ENCODE peak calls at places on chromosome 2, in ten cellular contexts. One of them, this sample, is unnamed.

GRCh38 chr2:219126555-219126954 is 34.1 kb downstream of the NHEJ1 start:
- DNase-seq in upper lobe of left lung: peak
- DNase-seq in activated CD4-positive, alpha-beta T cell treated with anti-CD3 and anti-CD28 coated beads, Interleukin-2, amount 50 U/mL, for 48 hours: no peak
- DNase-seq in effector CD4-positive, alpha-beta T cell: no peak
- DNase-seq in Peyer's patch: no peak
- DNase-seq in M059J: no peak
- DNase-seq in fibroblast of lung: no peak
- DNase-seq in HAP-1: no peak
- DNase-seq in substantia nigra: no peak
- DNase-seq in activated CD4-positive, alpha-beta memory T cell treated with anti-CD3 and anti-CD28 coated beads for 36 hours: no peak
- DNase-seq in this sample: no peak

GRCh38 chr2:1736045-1736444 is 8.3 kb downstream of the PXDN start:
- DNase-seq in upper lobe of left lung: no peak
- DNase-seq in activated CD4-positive, alpha-beta T cell treated with anti-CD3 and anti-CD28 coated beads, Interleukin-2, amount 50 U/mL, for 48 hours: no peak
- DNase-seq in effector CD4-positive, alpha-beta T cell: no peak
- DNase-seq in M059J: peak
- DNase-seq in Peyer's patch: no peak
- DNase-seq in activated CD4-positive, alpha-beta memory T cell treated with anti-CD3 and anti-CD28 coated beads for 36 hours: no peak
- DNase-seq in substantia nigra: no peak
- DNase-seq in HAP-1: no peak
- DNase-seq in fibroblast of lung: peak
- DNase-seq in this sample: no peak

GRCh38 chr2:171564463-171564862 is 42.2 kb downstream of the CYBRD1 start:
- DNase-seq in upper lobe of left lung: no peak
- DNase-seq in fibroblast of lung: no peak
- DNase-seq in substantia nigra: no peak
- DNase-seq in Peyer's patch: no peak
- DNase-seq in effector CD4-positive, alpha-beta T cell: no peak
- DNase-seq in HAP-1: no peak
- DNase-seq in activated CD4-positive, alpha-beta memory T cell treated with anti-CD3 and anti-CD28 coated beads for 36 hours: no peak
- DNase-seq in activated CD4-positive, alpha-beta T cell treated with anti-CD3 and anti-CD28 coated beads, Interleukin-2, amount 50 U/mL, for 48 hours: no peak
- DNase-seq in M059J: no peak
- DNase-seq in this sample: peak

GRCh38 chr2:36270758-36271157 is 84.8 kb upstream of the CRIM1 start:
- DNase-seq in activated CD4-positive, alpha-beta T cell treated with anti-CD3 and anti-CD28 coated beads, Interleukin-2, amount 50 U/mL, for 48 hours: no peak
- DNase-seq in fibroblast of lung: no peak
- DNase-seq in upper lobe of left lung: no peak
- DNase-seq in substantia nigra: no peak
- DNase-seq in Peyer's patch: no peak
- DNase-seq in HAP-1: no peak
- DNase-seq in effector CD4-positive, alpha-beta T cell: no peak
- DNase-seq in M059J: no peak
- DNase-seq in activated CD4-positive, alpha-beta memory T cell treated with anti-CD3 and anti-CD28 coated beads for 36 hours: no peak
- DNase-seq in this sample: no peak

GRCh38 chr2:114252713-114253112 is 189.7 kb upstream of the DPP10 start:
- DNase-seq in activated CD4-positive, alpha-beta memory T cell treated with anti-CD3 and anti-CD28 coated beads for 36 hours: no peak
- DNase-seq in upper lobe of left lung: no peak
- DNase-seq in effector CD4-positive, alpha-beta T cell: no peak
- DNase-seq in Peyer's patch: no peak
- DNase-seq in HAP-1: no peak
- DNase-seq in activated CD4-positive, alpha-beta T cell treated with anti-CD3 and anti-CD28 coated beads, Interleukin-2, amount 50 U/mL, for 48 hours: no peak
- DNase-seq in fibroblast of lung: no peak
- DNase-seq in substantia nigra: no peak
- DNase-seq in M059J: no peak
- DNase-seq in this sample: no peak

GRCh38 chr2:216057688-216058193 is 23.9 kb downstream of the PECR start:
- DNase-seq in fibroblast of lung: peak
- DNase-seq in HAP-1: no peak
- DNase-seq in activated CD4-positive, alpha-beta memory T cell treated with anti-CD3 and anti-CD28 coated beads for 36 hours: peak
- DNase-seq in M059J: peak
- DNase-seq in activated CD4-positive, alpha-beta T cell treated with anti-CD3 and anti-CD28 coated beads, Interleukin-2, amount 50 U/mL, for 48 hours: peak
- DNase-seq in Peyer's patch: peak
- DNase-seq in upper lobe of left lung: peak
- DNase-seq in substantia nigra: no peak
- DNase-seq in effector CD4-positive, alpha-beta T cell: peak
- DNase-seq in this sample: no peak

GRCh38 chr2:189082576-189082975 is 97.0 kb downstream of the COL5A2 start:
- DNase-seq in Peyer's patch: no peak
- DNase-seq in activated CD4-positive, alpha-beta memory T cell treated with anti-CD3 and anti-CD28 coated beads for 36 hours: no peak
- DNase-seq in upper lobe of left lung: no peak
- DNase-seq in activated CD4-positive, alpha-beta T cell treated with anti-CD3 and anti-CD28 coated beads, Interleukin-2, amount 50 U/mL, for 48 hours: no peak
- DNase-seq in fibroblast of lung: peak
- DNase-seq in HAP-1: no peak
- DNase-seq in effector CD4-positive, alpha-beta T cell: no peak
- DNase-seq in M059J: no peak
- DNase-seq in substantia nigra: no peak
- DNase-seq in this sample: no peak

GRCh38 chr2:131010566-131010965 is 82.7 kb downstream of the FAM168B start:
- DNase-seq in fibroblast of lung: no peak
- DNase-seq in effector CD4-positive, alpha-beta T cell: no peak
- DNase-seq in M059J: no peak
- DNase-seq in upper lobe of left lung: no peak
- DNase-seq in activated CD4-positive, alpha-beta memory T cell treated with anti-CD3 and anti-CD28 coated beads for 36 hours: no peak
- DNase-seq in Peyer's patch: no peak
- DNase-seq in substantia nigra: no peak
- DNase-seq in HAP-1: no peak
- DNase-seq in activated CD4-positive, alpha-beta T cell treated with anti-CD3 and anti-CD28 coated beads, Interleukin-2, amount 50 U/mL, for 48 hours: no peak
- DNase-seq in this sample: no peak

GRCh38 chr2:229344151-229344551 is 73.1 kb upstream of the PID1 start:
- DNase-seq in substantia nigra: no peak
- DNase-seq in effector CD4-positive, alpha-beta T cell: no peak
- DNase-seq in activated CD4-positive, alpha-beta memory T cell treated with anti-CD3 and anti-CD28 coated beads for 36 hours: no peak
- DNase-seq in M059J: peak
- DNase-seq in Peyer's patch: no peak
- DNase-seq in HAP-1: no peak
- DNase-seq in upper lobe of left lung: no peak
- DNase-seq in fibroblast of lung: peak
- DNase-seq in activated CD4-positive, alpha-beta T cell treated with anti-CD3 and anti-CD28 coated beads, Interleukin-2, amount 50 U/mL, for 48 hours: no peak
- DNase-seq in this sample: peak

GRCh38 chr2:3641841-3642421 is 16.1 kb upstream of the ALLC start:
- DNase-seq in effector CD4-positive, alpha-beta T cell: no peak
- DNase-seq in Peyer's patch: peak
- DNase-seq in HAP-1: no peak
- DNase-seq in upper lobe of left lung: no peak
- DNase-seq in substantia nigra: no peak
- DNase-seq in activated CD4-positive, alpha-beta T cell treated with anti-CD3 and anti-CD28 coated beads, Interleukin-2, amount 50 U/mL, for 48 hours: no peak
- DNase-seq in fibroblast of lung: no peak
- DNase-seq in activated CD4-positive, alpha-beta memory T cell treated with anti-CD3 and anti-CD28 coated beads for 36 hours: no peak
- DNase-seq in M059J: no peak
- DNase-seq in this sample: no peak

GRCh38 chr2:62199392-62200125 is 3.6 kb downstream of the B3GNT2 start:
- DNase-seq in M059J: no peak
- DNase-seq in substantia nigra: no peak
- DNase-seq in activated CD4-positive, alpha-beta memory T cell treated with anti-CD3 and anti-CD28 coated beads for 36 hours: no peak
- DNase-seq in effector CD4-positive, alpha-beta T cell: no peak
- DNase-seq in HAP-1: no peak
- DNase-seq in fibroblast of lung: no peak
- DNase-seq in Peyer's patch: no peak
- DNase-seq in upper lobe of left lung: no peak
- DNase-seq in activated CD4-positive, alpha-beta T cell treated with anti-CD3 and anti-CD28 coated beads, Interleukin-2, amount 50 U/mL, for 48 hours: no peak
- DNase-seq in this sample: no peak

GRCh38 chr2:110785439-110785838 is 53.1 kb downstream of the ACOXL start:
- DNase-seq in M059J: no peak
- DNase-seq in HAP-1: no peak
- DNase-seq in fibroblast of lung: no peak
- DNase-seq in activated CD4-positive, alpha-beta memory T cell treated with anti-CD3 and anti-CD28 coated beads for 36 hours: no peak
- DNase-seq in activated CD4-positive, alpha-beta T cell treated with anti-CD3 and anti-CD28 coated beads, Interleukin-2, amount 50 U/mL, for 48 hours: no peak
- DNase-seq in substantia nigra: no peak
- DNase-seq in Peyer's patch: no peak
- DNase-seq in upper lobe of left lung: no peak
- DNase-seq in effector CD4-positive, alpha-beta T cell: no peak
- DNase-seq in this sample: no peak

GRCh38 chr2:143575340-143575739 is 446.1 kb downstream of the ARHGAP15 start:
- DNase-seq in activated CD4-positive, alpha-beta memory T cell treated with anti-CD3 and anti-CD28 coated beads for 36 hours: no peak
- DNase-seq in Peyer's patch: no peak
- DNase-seq in upper lobe of left lung: no peak
- DNase-seq in fibroblast of lung: no peak
- DNase-seq in M059J: no peak
- DNase-seq in substantia nigra: no peak
- DNase-seq in activated CD4-positive, alpha-beta T cell treated with anti-CD3 and anti-CD28 coated beads, Interleukin-2, amount 50 U/mL, for 48 hours: no peak
- DNase-seq in HAP-1: peak
- DNase-seq in effector CD4-positive, alpha-beta T cell: no peak
- DNase-seq in this sample: peak

GRCh38 chr2:84458436-84459027 is 548 bp downstream of the SUCLG1 start:
- DNase-seq in activated CD4-positive, alpha-beta memory T cell treated with anti-CD3 and anti-CD28 coated beads for 36 hours: peak
- DNase-seq in effector CD4-positive, alpha-beta T cell: peak
- DNase-seq in fibroblast of lung: no peak
- DNase-seq in substantia nigra: no peak
- DNase-seq in upper lobe of left lung: peak
- DNase-seq in activated CD4-positive, alpha-beta T cell treated with anti-CD3 and anti-CD28 coated beads, Interleukin-2, amount 50 U/mL, for 48 hours: peak
- DNase-seq in M059J: peak
- DNase-seq in HAP-1: peak
- DNase-seq in Peyer's patch: peak
- DNase-seq in this sample: no peak

GRCh38 chr2:206482123-206482522 is 38.8 kb downstream of the ADAM23 start:
- DNase-seq in effector CD4-positive, alpha-beta T cell: no peak
- DNase-seq in substantia nigra: no peak
- DNase-seq in fibroblast of lung: peak
- DNase-seq in M059J: no peak
- DNase-seq in HAP-1: no peak
- DNase-seq in Peyer's patch: no peak
- DNase-seq in upper lobe of left lung: no peak
- DNase-seq in activated CD4-positive, alpha-beta memory T cell treated with anti-CD3 and anti-CD28 coated beads for 36 hours: no peak
- DNase-seq in activated CD4-positive, alpha-beta T cell treated with anti-CD3 and anti-CD28 coated beads, Interleukin-2, amount 50 U/mL, for 48 hours: no peak
- DNase-seq in this sample: peak

GRCh38 chr2:172556284-172557033 is 569 bp downstream of the PDK1 start:
- DNase-seq in activated CD4-positive, alpha-beta memory T cell treated with anti-CD3 and anti-CD28 coated beads for 36 hours: peak
- DNase-seq in fibroblast of lung: peak
- DNase-seq in upper lobe of left lung: peak
- DNase-seq in substantia nigra: peak
- DNase-seq in activated CD4-positive, alpha-beta T cell treated with anti-CD3 and anti-CD28 coated beads, Interleukin-2, amount 50 U/mL, for 48 hours: peak
- DNase-seq in M059J: peak
- DNase-seq in HAP-1: peak
- DNase-seq in Peyer's patch: peak
- DNase-seq in effector CD4-positive, alpha-beta T cell: peak
- DNase-seq in this sample: peak

GRCh38 chr2:220931491-220931890 is 640.6 kb downstream of the EPHA4 start:
- DNase-seq in HAP-1: no peak
- DNase-seq in effector CD4-positive, alpha-beta T cell: no peak
- DNase-seq in fibroblast of lung: no peak
- DNase-seq in activated CD4-positive, alpha-beta T cell treated with anti-CD3 and anti-CD28 coated beads, Interleukin-2, amount 50 U/mL, for 48 hours: no peak
- DNase-seq in Peyer's patch: no peak
- DNase-seq in M059J: no peak
- DNase-seq in substantia nigra: no peak
- DNase-seq in activated CD4-positive, alpha-beta memory T cell treated with anti-CD3 and anti-CD28 coated beads for 36 hours: no peak
- DNase-seq in upper lobe of left lung: no peak
- DNase-seq in this sample: no peak

GRCh38 chr2:44245068-44245861 is 30.0 kb upstream of the SLC3A1 start:
- DNase-seq in upper lobe of left lung: no peak
- DNase-seq in activated CD4-positive, alpha-beta T cell treated with anti-CD3 and anti-CD28 coated beads, Interleukin-2, amount 50 U/mL, for 48 hours: no peak
- DNase-seq in activated CD4-positive, alpha-beta memory T cell treated with anti-CD3 and anti-CD28 coated beads for 36 hours: no peak
- DNase-seq in M059J: peak
- DNase-seq in substantia nigra: no peak
- DNase-seq in HAP-1: no peak
- DNase-seq in Peyer's patch: no peak
- DNase-seq in fibroblast of lung: no peak
- DNase-seq in effector CD4-positive, alpha-beta T cell: no peak
- DNase-seq in this sample: no peak

GRCh38 chr2:207867905-207868304 is 98.2 kb upstream of the FZD5 start:
- DNase-seq in substantia nigra: no peak
- DNase-seq in upper lobe of left lung: no peak
- DNase-seq in effector CD4-positive, alpha-beta T cell: no peak
- DNase-seq in M059J: no peak
- DNase-seq in activated CD4-positive, alpha-beta memory T cell treated with anti-CD3 and anti-CD28 coated beads for 36 hours: no peak
- DNase-seq in Peyer's patch: no peak
- DNase-seq in fibroblast of lung: no peak
- DNase-seq in HAP-1: no peak
- DNase-seq in activated CD4-positive, alpha-beta T cell treated with anti-CD3 and anti-CD28 coated beads, Interleukin-2, amount 50 U/mL, for 48 hours: no peak
- DNase-seq in this sample: no peak

GRCh38 chr2:240591226-240591625 is 4.7 kb downstream of the CAPN10 start:
- DNase-seq in activated CD4-positive, alpha-beta memory T cell treated with anti-CD3 and anti-CD28 coated beads for 36 hours: no peak
- DNase-seq in M059J: no peak
- DNase-seq in fibroblast of lung: peak
- DNase-seq in upper lobe of left lung: no peak
- DNase-seq in effector CD4-positive, alpha-beta T cell: no peak
- DNase-seq in substantia nigra: no peak
- DNase-seq in activated CD4-positive, alpha-beta T cell treated with anti-CD3 and anti-CD28 coated beads, Interleukin-2, amount 50 U/mL, for 48 hours: no peak
- DNase-seq in Peyer's patch: no peak
- DNase-seq in HAP-1: no peak
- DNase-seq in this sample: no peak

GRCh38 chr2:27023740-27024139 is 9.0 kb upstream of the TMEM214 start:
- DNase-seq in fibroblast of lung: no peak
- DNase-seq in effector CD4-positive, alpha-beta T cell: no peak
- DNase-seq in M059J: no peak
- DNase-seq in substantia nigra: no peak
- DNase-seq in activated CD4-positive, alpha-beta memory T cell treated with anti-CD3 and anti-CD28 coated beads for 36 hours: no peak
- DNase-seq in upper lobe of left lung: no peak
- DNase-seq in HAP-1: no peak
- DNase-seq in Peyer's patch: no peak
- DNase-seq in activated CD4-positive, alpha-beta T cell treated with anti-CD3 and anti-CD28 coated beads, Interleukin-2, amount 50 U/mL, for 48 hours: no peak
- DNase-seq in this sample: no peak

GRCh38 chr2:30588891-30589495 is 141.9 kb downstream of the LCLAT1 start:
- DNase-seq in activated CD4-positive, alpha-beta T cell treated with anti-CD3 and anti-CD28 coated beads, Interleukin-2, amount 50 U/mL, for 48 hours: no peak
- DNase-seq in activated CD4-positive, alpha-beta memory T cell treated with anti-CD3 and anti-CD28 coated beads for 36 hours: no peak
- DNase-seq in upper lobe of left lung: no peak
- DNase-seq in effector CD4-positive, alpha-beta T cell: no peak
- DNase-seq in fibroblast of lung: peak
- DNase-seq in HAP-1: no peak
- DNase-seq in substantia nigra: no peak
- DNase-seq in Peyer's patch: no peak
- DNase-seq in M059J: no peak
- DNase-seq in this sample: no peak

GRCh38 chr2:233530381-233530780 is 36.2 kb downstream of the USP40 start:
- DNase-seq in HAP-1: no peak
- DNase-seq in activated CD4-positive, alpha-beta memory T cell treated with anti-CD3 and anti-CD28 coated beads for 36 hours: no peak
- DNase-seq in substantia nigra: no peak
- DNase-seq in activated CD4-positive, alpha-beta T cell treated with anti-CD3 and anti-CD28 coated beads, Interleukin-2, amount 50 U/mL, for 48 hours: no peak
- DNase-seq in Peyer's patch: no peak
- DNase-seq in effector CD4-positive, alpha-beta T cell: no peak
- DNase-seq in fibroblast of lung: no peak
- DNase-seq in M059J: no peak
- DNase-seq in upper lobe of left lung: no peak
- DNase-seq in this sample: no peak

GRCh38 chr2:190636362-190636761 is 12.5 kb upstream of the NAB1 start:
- DNase-seq in effector CD4-positive, alpha-beta T cell: no peak
- DNase-seq in HAP-1: no peak
- DNase-seq in M059J: peak
- DNase-seq in upper lobe of left lung: no peak
- DNase-seq in activated CD4-positive, alpha-beta T cell treated with anti-CD3 and anti-CD28 coated beads, Interleukin-2, amount 50 U/mL, for 48 hours: no peak
- DNase-seq in substantia nigra: no peak
- DNase-seq in activated CD4-positive, alpha-beta memory T cell treated with anti-CD3 and anti-CD28 coated beads for 36 hours: no peak
- DNase-seq in Peyer's patch: no peak
- DNase-seq in fibroblast of lung: peak
- DNase-seq in this sample: peak

GRCh38 chr2:196160101-196160500 is 11.3 kb downstream of the STK17B start:
- DNase-seq in fibroblast of lung: peak
- DNase-seq in Peyer's patch: no peak
- DNase-seq in substantia nigra: no peak
- DNase-seq in HAP-1: peak
- DNase-seq in upper lobe of left lung: peak
- DNase-seq in effector CD4-positive, alpha-beta T cell: peak
- DNase-seq in activated CD4-positive, alpha-beta T cell treated with anti-CD3 and anti-CD28 coated beads, Interleukin-2, amount 50 U/mL, for 48 hours: no peak
- DNase-seq in activated CD4-positive, alpha-beta memory T cell treated with anti-CD3 and anti-CD28 coated beads for 36 hours: peak
- DNase-seq in M059J: peak
- DNase-seq in this sample: peak

GRCh38 chr2:9110893-9111569 is 95.6 kb upstream of the ASAP2 start:
- DNase-seq in upper lobe of left lung: no peak
- DNase-seq in fibroblast of lung: peak
- DNase-seq in effector CD4-positive, alpha-beta T cell: no peak
- DNase-seq in HAP-1: peak
- DNase-seq in activated CD4-positive, alpha-beta T cell treated with anti-CD3 and anti-CD28 coated beads, Interleukin-2, amount 50 U/mL, for 48 hours: no peak
- DNase-seq in M059J: peak
- DNase-seq in activated CD4-positive, alpha-beta memory T cell treated with anti-CD3 and anti-CD28 coated beads for 36 hours: no peak
- DNase-seq in Peyer's patch: no peak
- DNase-seq in substantia nigra: no peak
- DNase-seq in this sample: no peak

GRCh38 chr2:189265696-189266320 is 86.2 kb upstream of the COL5A2 start:
- DNase-seq in M059J: peak
- DNase-seq in effector CD4-positive, alpha-beta T cell: no peak
- DNase-seq in activated CD4-positive, alpha-beta memory T cell treated with anti-CD3 and anti-CD28 coated beads for 36 hours: no peak
- DNase-seq in substantia nigra: no peak
- DNase-seq in Peyer's patch: no peak
- DNase-seq in upper lobe of left lung: no peak
- DNase-seq in HAP-1: no peak
- DNase-seq in fibroblast of lung: peak
- DNase-seq in activated CD4-positive, alpha-beta T cell treated with anti-CD3 and anti-CD28 coated beads, Interleukin-2, amount 50 U/mL, for 48 hours: no peak
- DNase-seq in this sample: no peak

GRCh38 chr2:212237350-212238095 is 301.1 kb downstream of the ERBB4 start:
- DNase-seq in substantia nigra: no peak
- DNase-seq in fibroblast of lung: no peak
- DNase-seq in upper lobe of left lung: peak
- DNase-seq in Peyer's patch: no peak
- DNase-seq in M059J: no peak
- DNase-seq in activated CD4-positive, alpha-beta memory T cell treated with anti-CD3 and anti-CD28 coated beads for 36 hours: no peak
- DNase-seq in activated CD4-positive, alpha-beta T cell treated with anti-CD3 and anti-CD28 coated beads, Interleukin-2, amount 50 U/mL, for 48 hours: no peak
- DNase-seq in HAP-1: peak
- DNase-seq in effector CD4-positive, alpha-beta T cell: no peak
- DNase-seq in this sample: no peak

This sample was measured in H4.